ENCODE peak calls at places on chromosomes 11 and 22, in four cellular contexts. O, D, X and L are unnamed samples.

GRCh38 chr11:105935791-105936190 is 86.2 kb downstream of the MSANTD4 start:
- DNase-seq in O (no peak), D (no peak), X (no peak), L (no peak)

GRCh38 chr11:66227700-66228099 is 40.7 kb upstream of the RAB1B start:
- DNase-seq in O (no peak), D (no peak), X (no peak), L (no peak)

GRCh38 chr11:45751430-45751829 is 53.5 kb upstream of the SLC35C1 start:
- DNase-seq in O (no peak), D (no peak), X (no peak), L (peak)

GRCh38 chr22:43891360-43892182 is at the start of gene PNPLA5:
- DNase-seq in O (no peak), D (no peak), X (peak), L (no peak)

GRCh38 chr22:24338701-24339451 is 68.2 kb downstream of the SPECC1L start:
- DNase-seq in O (no peak), D (no peak), X (no peak), L (no peak)

GRCh38 chr11:119369035-119369925 is 12.2 kb downstream of the USP2 start:
- DNase-seq in O (no peak), D (no peak), X (peak), L (no peak)

GRCh38 chr11:116930177-116930576 is 92.8 kb upstream of the APOA1 start:
- DNase-seq in O (no peak), D (no peak), X (no peak), L (no peak)

GRCh38 chr22:36736701-36737320 is 33.3 kb upstream of the CACNG2 start:
- DNase-seq in O (no peak), D (no peak), X (no peak), L (no peak)

GRCh38 chr11:118002541-118003019 is 16.4 kb downstream of the IL10RA start:
- DNase-seq in O (no peak), D (no peak), X (no peak), L (peak)

GRCh38 chr11:1826552-1827094 is 8.2 kb upstream of the SYT8 start:
- DNase-seq in O (no peak), D (no peak), X (peak), L (peak)

GRCh38 chr22:23204541-23205157 is 24.3 kb downstream of the BCR start:
- DNase-seq in O (no peak), D (no peak), X (peak), L (peak)
- TF ChIP-seq NRF1 in O (no peak), D (no peak), X (no peak), L (no peak)

GRCh38 chr22:32809786-32810185 is 8.3 kb downstream of the TIMP3 start:
- DNase-seq in O (no peak), D (no peak), X (no peak), L (no peak)
- H3K9ac ChIP-seq in O (no peak), D (no peak), X (no peak), L (no peak)

DNA sequence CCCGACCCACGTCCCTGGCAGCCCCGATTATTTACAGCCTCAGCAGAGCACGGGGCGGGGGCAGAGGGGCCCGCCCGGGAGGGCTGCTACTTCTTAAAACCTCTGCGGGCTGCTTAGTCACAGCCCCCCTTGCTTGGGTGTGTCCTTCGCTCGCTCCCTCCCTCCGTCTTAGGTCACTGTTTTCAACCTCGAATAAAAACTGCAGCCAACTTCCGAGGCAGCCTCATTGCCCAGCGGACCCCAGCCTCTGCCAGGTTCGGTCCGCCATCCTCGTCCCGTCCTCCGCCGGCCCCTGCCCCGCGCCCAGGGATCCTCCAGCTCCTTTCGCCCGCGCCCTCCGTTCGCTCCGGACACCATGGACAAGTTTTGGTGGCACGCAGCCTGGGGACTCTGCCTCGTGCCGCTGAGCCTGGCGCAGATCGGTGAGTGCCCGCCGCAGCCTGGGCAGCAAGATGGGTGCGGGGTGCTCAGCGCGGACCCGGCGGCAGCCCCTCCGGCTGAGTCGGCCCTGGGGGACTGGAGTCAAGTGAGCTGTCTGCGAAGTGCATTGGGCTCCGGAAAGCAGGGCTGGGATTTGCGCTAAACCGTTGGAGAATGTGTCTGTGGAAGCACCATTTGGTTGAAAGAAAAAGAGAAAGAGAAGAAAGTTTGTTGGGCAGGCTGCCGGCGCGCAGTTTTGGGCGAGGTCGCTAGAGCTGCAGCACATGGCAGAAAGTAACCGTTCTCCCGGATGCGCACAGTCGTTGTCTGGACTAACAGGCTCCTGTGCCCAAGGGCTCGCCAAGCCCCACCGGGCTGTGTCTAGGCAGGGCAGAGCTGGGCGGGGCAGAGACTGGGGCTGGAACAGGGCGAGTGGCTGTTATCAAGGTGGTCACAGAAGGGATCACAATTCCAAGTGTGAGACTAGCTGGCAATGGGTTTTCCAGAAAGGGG is at the start of gene CD44:
- DNase-seq in O (no peak), D (no peak), X (peak), L (peak)
- TF ChIP-seq NRF1 in O (no peak), D (no peak), X (no peak), L (no peak)

GRCh38 chr11:44727114-44727372 is 281 bp downstream of the TSPAN18 start:
- DNase-seq in O (no peak), D (no peak), X (peak), L (no peak)
- H3K9ac ChIP-seq in O (peak), D (no peak), X (no peak), L (peak)

GRCh38 chr22:45916515-45916914 is 60.4 kb downstream of the WNT7B start:
- DNase-seq in O (no peak), D (no peak), X (no peak), L (no peak)

GRCh38 chr22:45915841-45916240 is 61.1 kb downstream of the WNT7B start:
- DNase-seq in O (no peak), D (no peak), X (no peak), L (no peak)

GRCh38 chr22:45915151-45915550 is 61.8 kb downstream of the WNT7B start:
- DNase-seq in O (no peak), D (no peak), X (no peak), L (no peak)

GRCh38 chr22:45912910-45913309 is 64.1 kb downstream of the WNT7B start:
- DNase-seq in O (no peak), D (no peak), X (no peak), L (no peak)

GRCh38 chr22:45914309-45914708 is 62.7 kb downstream of the WNT7B start:
- DNase-seq in O (no peak), D (no peak), X (no peak), L (no peak)
- TF ChIP-seq NRF1 in O (no peak), D (no peak), X (no peak), L (no peak)

GRCh38 chr22:20056696-20057386 is 23.2 kb upstream of the DGCR8 start:
- DNase-seq in O (no peak), D (no peak), X (no peak), L (no peak)

GRCh38 chr22:20055144-20055543 is 24.9 kb upstream of the DGCR8 start:
- DNase-seq in O (no peak), D (no peak), X (no peak), L (no peak)

GRCh38 chr22:20055654-20056053 is 24.4 kb upstream of the DGCR8 start:
- DNase-seq in O (no peak), D (no peak), X (no peak), L (no peak)

GRCh38 chr22:20057596-20058268 is 22.3 kb upstream of the DGCR8 start:
- DNase-seq in O (no peak), D (no peak), X (no peak), L (no peak)

DNA sequence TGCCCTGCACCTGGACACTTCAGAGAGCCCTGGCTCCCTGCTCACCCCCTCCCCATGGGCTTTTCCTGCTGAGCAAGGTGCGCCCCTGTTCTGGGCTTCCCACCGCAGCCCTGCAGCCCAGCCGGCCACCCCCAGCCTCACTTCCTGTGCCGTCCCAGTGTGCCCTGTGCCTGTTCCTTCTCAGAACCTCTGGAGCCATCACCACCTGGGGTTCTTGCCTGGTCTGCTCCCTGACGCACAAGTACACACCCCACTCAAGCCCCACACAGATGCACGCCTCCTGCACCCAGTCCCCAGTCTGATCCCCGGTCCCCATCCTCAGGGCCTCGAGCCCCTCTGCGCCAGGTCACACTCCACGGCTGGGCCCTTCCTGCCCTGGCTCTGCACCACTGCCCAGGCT is 23.9 kb upstream of the DGCR8 start:
- DNase-seq in O (no peak), D (no peak), X (no peak), L (no peak)
- H3K9ac ChIP-seq in O (no peak), D (no peak), X (no peak), L (no peak)

DNA sequence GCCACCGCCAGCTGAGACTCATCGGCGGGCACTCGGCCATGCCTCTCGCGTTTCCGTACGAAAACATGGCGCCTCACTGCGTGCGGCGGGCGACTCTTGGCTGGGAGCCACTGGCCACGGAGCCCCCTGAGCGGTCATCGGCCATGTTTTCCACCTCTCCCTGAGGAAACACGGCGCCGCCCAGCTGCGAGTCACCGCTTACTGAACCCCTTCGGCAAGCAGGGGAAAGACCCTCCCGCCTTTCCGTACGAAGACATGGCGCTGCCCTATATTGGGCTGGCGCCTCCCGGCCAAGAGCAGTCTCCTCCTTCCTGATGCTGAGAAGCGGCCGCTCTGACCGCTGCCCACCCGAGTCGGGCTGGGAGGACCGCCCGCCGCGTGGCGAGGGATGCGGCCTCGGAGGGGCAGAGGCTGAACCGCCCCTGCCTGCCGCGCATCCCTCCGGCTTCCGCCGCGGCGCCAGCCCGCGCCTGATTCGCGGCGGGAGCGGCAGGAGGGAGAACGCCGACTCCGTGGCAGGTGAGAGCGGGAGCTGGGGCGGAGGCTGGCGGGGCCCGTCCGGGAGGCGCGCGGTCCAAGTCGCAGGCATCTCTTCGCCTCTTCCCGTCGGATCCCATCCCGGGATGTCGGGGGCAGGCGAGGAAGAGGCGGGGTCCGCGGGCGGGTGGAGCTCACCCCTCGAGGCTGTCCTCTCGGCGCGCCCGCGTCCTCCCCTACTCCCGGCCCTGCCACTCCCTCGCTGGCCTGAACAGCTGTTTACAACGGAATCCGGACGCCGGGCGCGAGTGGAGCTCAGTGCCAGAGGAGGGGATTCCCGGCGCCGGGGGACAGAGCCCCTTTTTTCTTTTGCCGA is at the start of gene TCP11L1:
- DNase-seq in O (peak), D (peak), X (peak), L (peak)
- TF ChIP-seq NRF1 in O (no peak), D (no peak), X (peak), L (peak)

GRCh38 chr11:121722431-121723256 is 269.9 kb upstream of the SORL1-AS1 start:
- DNase-seq in O (no peak), D (peak), X (peak), L (no peak)

GRCh38 chr11:121721448-121721847 is 268.7 kb upstream of the SORL1-AS1 start:
- DNase-seq in O (no peak), D (no peak), X (no peak), L (no peak)

GRCh38 chr11:121727942-121728341 is 275.2 kb upstream of the SORL1-AS1 start:
- DNase-seq in O (no peak), D (no peak), X (no peak), L (no peak)

GRCh38 chr11:121721961-121722360 is 269.2 kb upstream of the SORL1-AS1 start:
- DNase-seq in O (no peak), D (no peak), X (peak), L (no peak)

DNA sequence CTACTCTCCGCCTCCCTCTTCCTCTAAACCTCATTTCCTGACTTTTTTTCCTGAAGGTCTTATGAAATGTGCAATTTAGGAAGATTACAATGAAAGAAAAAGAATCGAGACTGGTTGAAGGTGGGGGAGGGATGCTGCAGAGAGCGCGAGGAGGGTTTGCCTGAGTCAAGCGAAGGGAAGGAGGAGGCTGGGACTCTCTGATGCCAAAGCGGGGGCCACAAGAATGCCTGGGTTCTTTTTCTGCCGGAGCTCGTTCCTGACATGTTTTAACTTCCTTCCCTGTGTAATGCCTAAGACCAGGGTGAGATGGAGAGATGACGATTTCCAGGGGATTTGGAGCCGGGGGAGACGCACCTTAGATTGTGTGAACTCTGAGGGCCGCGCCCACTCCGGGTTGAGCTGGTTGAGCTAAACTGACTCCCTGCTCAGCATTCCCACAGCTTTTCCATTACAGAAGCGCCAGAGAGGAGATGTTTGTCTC is 270.5 kb upstream of the SORL1-AS1 start:
- DNase-seq in O (no peak), D (no peak), X (no peak), L (no peak)
- H3K9ac ChIP-seq in O (no peak), D (no peak), X (no peak), L (no peak)

GRCh38 chr22:22895776-22896445 is 8.3 kb downstream of the IGLL5 start:
- DNase-seq in O (no peak), D (no peak), X (no peak), L (peak)
- TF ChIP-seq NRF1 in O (no peak), D (no peak), X (no peak), L (no peak)

DNA sequence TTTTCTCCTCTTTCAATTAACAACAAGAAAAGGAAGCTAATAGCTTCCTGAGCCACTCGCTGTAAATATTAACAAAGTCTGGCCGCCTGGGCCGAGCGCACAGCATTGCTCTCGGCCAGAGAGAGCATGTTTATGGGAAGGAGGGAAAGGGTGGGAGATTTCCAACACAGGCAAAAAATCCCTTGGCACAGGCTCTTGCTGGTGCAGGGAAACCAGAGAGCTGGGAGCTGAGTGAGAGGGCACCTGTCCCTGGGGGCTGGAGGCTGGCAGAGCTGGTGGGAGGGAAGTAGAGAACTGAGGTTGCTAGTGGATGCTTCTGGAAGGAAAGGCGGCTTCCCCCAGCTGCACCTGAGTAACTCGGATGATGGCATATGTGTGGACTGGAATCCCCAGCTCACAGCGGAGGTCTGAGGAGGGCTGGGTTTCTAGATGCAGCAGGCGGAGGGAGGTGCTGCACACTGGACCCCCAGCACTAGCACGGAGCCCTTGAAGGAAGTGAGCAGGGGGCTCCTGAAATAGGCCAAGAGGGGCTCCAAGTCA is 59.6 kb downstream of the FLRT1 start:
- DNase-seq in O (no peak), D (no peak), X (no peak), L (no peak)
- H3K9ac ChIP-seq in O (no peak), D (no peak), X (no peak), L (peak)